ENCODE peak calls at places on chromosomes 16 and 17, in ten cellular contexts. G is left cardiac atrium; L is AG04450; W is stimulated activated CD4-positive, alpha-beta T cell treated with anti-CD3 and anti-CD28 coated beads, Interleukin-12 subunit alpha, Interleukin-12 subunit beta, amount 100 ng/mL, for 24 hours; E is natural killer cell; P is aorta; Q is stimulated activated CD8-positive, alpha-beta memory T cell treated with anti-CD3 and anti-CD28 coated beads, Interleukin-15, amount 100 ng/mL, for 48 hours; S is cerebellum; R is T-helper 1 cell; N is GOT3. C is an unnamed sample.
A peak's percentile ranks its signal among the peaks of the same experiment; 100 is the strongest.

GRCh38 chr16:89737341-89738071 is 16.2 kb downstream of the ZNF276 start:
- DNase-seq in G (no peak), S (no peak), L (no peak), E (peak; percentile 35), R (peak; percentile 30), W (no peak), N (no peak), Q (no peak), P (no peak), C (no peak)

GRCh38 chr17:835263-835662 is 53.1 kb downstream of the MRM3 start:
- DNase-seq in G (no peak), W (no peak), P (peak; percentile 70), S (no peak), Q (no peak), N (no peak), R (no peak), L (peak; percentile 90), E (no peak), C (no peak)

GRCh38 chr17:67032382-67032781 is 12.0 kb upstream of the CACNG1 start:
- DNase-seq in N (no peak), Q (no peak), E (no peak), W (no peak), S (no peak), G (no peak), L (no peak), R (no peak), P (no peak), C (no peak)

GRCh38 chr17:38922538-38923291 is 2.7 kb upstream of the LASP1NB start:
- DNase-seq in L (no peak), E (no peak), G (peak; percentile 83), R (no peak), N (no peak), S (peak; percentile 80), P (peak; percentile 78), Q (no peak), W (no peak), C (no peak)

GRCh38 chr16:31215287-31216115 is 1.4 kb downstream of the PYDC1 start:
- DNase-seq in N (no peak), G (peak; percentile 70), E (no peak), L (no peak), S (peak; percentile 90), P (peak; percentile 73), R (no peak), W (no peak), Q (no peak), C (no peak)

GRCh38 chr16:3401719-3402397 is 843 bp downstream of the ZNF174 start:
- DNase-seq in R (no peak), W (no peak), P (no peak), Q (no peak), N (no peak), E (no peak), S (peak; percentile 10), G (no peak), L (no peak), C (no peak)

GRCh38 chr17:34275881-34276280 is 5.9 kb downstream of the CCL7 start:
- DNase-seq in G (no peak), L (peak; percentile 95), W (no peak), S (no peak), E (no peak), N (no peak), R (no peak), P (no peak), Q (no peak), C (no peak)

GRCh38 chr16:35636831-35637230 is 2177.4 kb downstream of the TP53TG3F start:
- DNase-seq in S (no peak), P (no peak), W (no peak), E (no peak), R (no peak), G (no peak), Q (no peak), L (no peak), N (no peak), C (no peak)

GRCh38 chr17:6386041-6386630 is 48.8 kb downstream of the AIPL1 start:
- DNase-seq in P (no peak), S (no peak), L (no peak), R (no peak), W (no peak), Q (no peak), E (no peak), N (no peak), G (no peak), C (no peak)

GRCh38 chr16:424623-425081 is 797 bp upstream of the RAB11FIP3 start:
- DNase-seq in Q (no peak), N (no peak), E (no peak), G (peak; percentile 62), L (no peak), S (no peak), W (no peak), P (peak; percentile 63), R (no peak), C (no peak)

GRCh38 chr16:1392826-1393225 is 21.7 kb downstream of the UNKL start:
- DNase-seq in N (no peak), P (no peak), R (no peak), E (no peak), Q (no peak), W (no peak), S (no peak), L (no peak), G (no peak), C (no peak)

GRCh38 chr17:149897-150575 is 12.7 kb downstream of the SCGB1C2 start:
- DNase-seq in P (peak; percentile 26), R (peak; percentile 3), S (no peak), N (no peak), E (peak; percentile 5), L (no peak), W (no peak), G (no peak), Q (no peak), C (no peak)

GRCh38 chr17:55742272-55743102 is 8.4 kb upstream of the PCTP start:
- DNase-seq in L (no peak), S (no peak), Q (no peak), E (no peak), W (no peak), P (no peak), G (no peak), R (no peak), N (no peak), C (no peak)

GRCh38 chr17:78777886-78778285 is 4.2 kb downstream of the CYTH1 start:
- DNase-seq in E (no peak), Q (no peak), W (no peak), G (no peak), L (no peak), S (no peak), N (no peak), P (no peak), R (no peak), C (no peak)

GRCh38 chr16:86990451-86990850 is 326.7 kb downstream of the C16orf95 start:
- DNase-seq in W (no peak), E (no peak), N (no peak), L (no peak), S (no peak), Q (no peak), P (no peak), R (no peak), G (no peak), C (no peak)

GRCh38 chr17:59027750-59028149 is 78.9 kb downstream of the TRIM37 start:
- DNase-seq in G (no peak), S (no peak), E (no peak), P (no peak), N (no peak), R (no peak), L (no peak), Q (no peak), W (no peak), C (no peak)

GRCh38 chr16:30585022-30585399 is 486 bp downstream of the ZNF785 start:
- DNase-seq in W (peak; percentile 6), L (no peak), S (no peak), Q (no peak), N (no peak), R (no peak), P (peak; percentile 56), G (no peak), E (no peak), C (no peak)

GRCh38 chr16:84652565-84652964 is 4.3 kb downstream of the KLHL36 start:
- DNase-seq in N (no peak), L (no peak), E (no peak), Q (no peak), R (no peak), G (no peak), S (no peak), W (no peak), P (no peak), C (no peak)

GRCh38 chr17:31293586-31293985 is 3.5 kb downstream of the OMG start:
- DNase-seq in S (no peak), R (no peak), Q (no peak), W (no peak), N (no peak), P (no peak), L (no peak), E (no peak), G (no peak), C (no peak)

GRCh38 chr16:87044829-87045228 is 272.4 kb downstream of the C16orf95 start:
- DNase-seq in W (no peak), P (no peak), N (no peak), S (no peak), L (no peak), R (no peak), E (no peak), Q (no peak), G (no peak), C (no peak)

GRCh38 chr17:7102421-7102820 is 12.2 kb downstream of the ASGR2 start:
- DNase-seq in G (no peak), N (no peak), W (no peak), R (no peak), Q (no peak), P (no peak), S (no peak), E (no peak), L (no peak), C (no peak)

GRCh38 chr16:23504453-23505179 is 5.7 kb downstream of the GGA2 start:
- DNase-seq in E (peak; percentile 76), N (peak; percentile 57), S (peak; percentile 20), W (peak; percentile 74), L (peak; percentile 54), G (peak; percentile 76), P (peak; percentile 84), R (peak; percentile 48), Q (peak; percentile 85), C (peak; percentile 61)

GRCh38 chr17:5128905-5129535 is 13.2 kb downstream of the USP6 start:
- DNase-seq in S (no peak), R (no peak), N (no peak), G (no peak), P (no peak), E (no peak), Q (no peak), L (no peak), W (no peak), C (no peak)

GRCh38 chr17:58336456-58337094 is 8.0 kb upstream of the TSPOAP1 start:
- DNase-seq in G (no peak), Q (no peak), S (no peak), R (no peak), E (no peak), P (no peak), L (no peak), N (no peak), W (peak; percentile 35), C (no peak)

GRCh38 chr16:3536271-3536671 is 35.5 kb downstream of the CLUAP1 start:
- DNase-seq in G (no peak), Q (no peak), P (no peak), E (no peak), W (no peak), S (no peak), N (no peak), L (peak; percentile 86), R (no peak), C (no peak)

GRCh38 chr17:12990041-12990808 is 27.6 kb downstream of the ELAC2 start:
- DNase-seq in N (no peak), P (no peak), S (peak; percentile 92), G (peak; percentile 73), L (no peak), R (no peak), W (no peak), Q (no peak), E (no peak), C (no peak)